ENCODE peak calls at places on chromosomes 3 and 15, in eight cellular contexts. One of them, this sample, is unnamed.

GRCh38 chr3:123929325-123929724 is 31.7 kb downstream of the CCDC14 start:
- DNase-seq in smooth muscle cell of the brain vasculature: no peak
- DNase-seq in activated T-helper 1 cell treated with anti-CD3 and anti-CD28 coated beads, Interleukin-2, amount 50 U/mL, for 16 hours: no peak
- DNase-seq in Caki2: no peak
- DNase-seq in thoracic aorta: no peak
- DNase-seq in A673: no peak
- DNase-seq in activated naive CD8-positive, alpha-beta T cell treated with anti-CD3 and anti-CD28 coated beads, Interleukin-2, amount 10 ng/mL, durations not matched to agents 7 days and 5 days: no peak
- DNase-seq in fibroblast of the conjunctiva: no peak
- DNase-seq in this sample: no peak

GRCh38 chr15:42273900-42274692 is 863 bp upstream of the TMEM87A start:
- DNase-seq in smooth muscle cell of the brain vasculature: peak; percentile 17
- DNase-seq in activated T-helper 1 cell treated with anti-CD3 and anti-CD28 coated beads, Interleukin-2, amount 50 U/mL, for 16 hours: peak; percentile 40
- DNase-seq in Caki2: peak; percentile 53
- DNase-seq in thoracic aorta: peak; percentile 48
- DNase-seq in A673: peak; percentile 61
- DNase-seq in activated naive CD8-positive, alpha-beta T cell treated with anti-CD3 and anti-CD28 coated beads, Interleukin-2, amount 10 ng/mL, durations not matched to agents 7 days and 5 days: peak; percentile 68
- DNase-seq in fibroblast of the conjunctiva: peak; percentile 29
- DNase-seq in this sample: no peak

GRCh38 chr15:68205949-68206539 is 912 bp upstream of the CALML4 start:
- DNase-seq in smooth muscle cell of the brain vasculature: no peak
- DNase-seq in activated T-helper 1 cell treated with anti-CD3 and anti-CD28 coated beads, Interleukin-2, amount 50 U/mL, for 16 hours: no peak
- DNase-seq in Caki2: no peak
- DNase-seq in thoracic aorta: no peak
- DNase-seq in A673: no peak
- DNase-seq in activated naive CD8-positive, alpha-beta T cell treated with anti-CD3 and anti-CD28 coated beads, Interleukin-2, amount 10 ng/mL, durations not matched to agents 7 days and 5 days: no peak
- DNase-seq in fibroblast of the conjunctiva: no peak
- DNase-seq in this sample: no peak

GRCh38 chr15:96213896-96214295 is 116.6 kb upstream of the NR2F2 start:
- DNase-seq in smooth muscle cell of the brain vasculature: no peak
- DNase-seq in activated T-helper 1 cell treated with anti-CD3 and anti-CD28 coated beads, Interleukin-2, amount 50 U/mL, for 16 hours: no peak
- DNase-seq in Caki2: no peak
- DNase-seq in thoracic aorta: no peak
- DNase-seq in A673: no peak
- DNase-seq in activated naive CD8-positive, alpha-beta T cell treated with anti-CD3 and anti-CD28 coated beads, Interleukin-2, amount 10 ng/mL, durations not matched to agents 7 days and 5 days: no peak
- DNase-seq in fibroblast of the conjunctiva: no peak
- DNase-seq in this sample: no peak

GRCh38 chr3:81947359-81947758 is 185.9 kb upstream of the GBE1 start:
- DNase-seq in smooth muscle cell of the brain vasculature: no peak
- DNase-seq in activated T-helper 1 cell treated with anti-CD3 and anti-CD28 coated beads, Interleukin-2, amount 50 U/mL, for 16 hours: no peak
- DNase-seq in Caki2: peak; percentile 13
- DNase-seq in thoracic aorta: no peak
- DNase-seq in A673: no peak
- DNase-seq in activated naive CD8-positive, alpha-beta T cell treated with anti-CD3 and anti-CD28 coated beads, Interleukin-2, amount 10 ng/mL, durations not matched to agents 7 days and 5 days: no peak
- DNase-seq in fibroblast of the conjunctiva: no peak
- DNase-seq in this sample: no peak

GRCh38 chr3:192275741-192276355 is 451.5 kb downstream of the FGF12 start:
- DNase-seq in smooth muscle cell of the brain vasculature: no peak
- DNase-seq in activated T-helper 1 cell treated with anti-CD3 and anti-CD28 coated beads, Interleukin-2, amount 50 U/mL, for 16 hours: no peak
- DNase-seq in Caki2: no peak
- DNase-seq in thoracic aorta: no peak
- DNase-seq in A673: no peak
- DNase-seq in activated naive CD8-positive, alpha-beta T cell treated with anti-CD3 and anti-CD28 coated beads, Interleukin-2, amount 10 ng/mL, durations not matched to agents 7 days and 5 days: no peak
- DNase-seq in fibroblast of the conjunctiva: no peak
- DNase-seq in this sample: no peak

GRCh38 chr15:58453931-58454793 is 22.4 kb downstream of the LIPC start:
- DNase-seq in smooth muscle cell of the brain vasculature: no peak
- DNase-seq in activated T-helper 1 cell treated with anti-CD3 and anti-CD28 coated beads, Interleukin-2, amount 50 U/mL, for 16 hours: no peak
- DNase-seq in Caki2: no peak
- DNase-seq in thoracic aorta: no peak
- DNase-seq in A673: no peak
- DNase-seq in activated naive CD8-positive, alpha-beta T cell treated with anti-CD3 and anti-CD28 coated beads, Interleukin-2, amount 10 ng/mL, durations not matched to agents 7 days and 5 days: no peak
- DNase-seq in fibroblast of the conjunctiva: no peak
- DNase-seq in this sample: no peak

GRCh38 chr3:157127268-157127667 is 32.7 kb downstream of the CCNL1 start:
- DNase-seq in smooth muscle cell of the brain vasculature: no peak
- DNase-seq in activated T-helper 1 cell treated with anti-CD3 and anti-CD28 coated beads, Interleukin-2, amount 50 U/mL, for 16 hours: no peak
- DNase-seq in Caki2: no peak
- DNase-seq in thoracic aorta: no peak
- DNase-seq in A673: no peak
- DNase-seq in activated naive CD8-positive, alpha-beta T cell treated with anti-CD3 and anti-CD28 coated beads, Interleukin-2, amount 10 ng/mL, durations not matched to agents 7 days and 5 days: no peak
- DNase-seq in fibroblast of the conjunctiva: no peak
- DNase-seq in this sample: no peak

GRCh38 chr3:197031315-197032285 is 2.0 kb upstream of the MELTF start:
- DNase-seq in smooth muscle cell of the brain vasculature: peak; percentile 32
- DNase-seq in activated T-helper 1 cell treated with anti-CD3 and anti-CD28 coated beads, Interleukin-2, amount 50 U/mL, for 16 hours: no peak
- DNase-seq in Caki2: peak; percentile 98
- DNase-seq in thoracic aorta: peak; percentile 71
- DNase-seq in A673: peak; percentile 91
- DNase-seq in activated naive CD8-positive, alpha-beta T cell treated with anti-CD3 and anti-CD28 coated beads, Interleukin-2, amount 10 ng/mL, durations not matched to agents 7 days and 5 days: no peak
- DNase-seq in fibroblast of the conjunctiva: peak; percentile 96
- DNase-seq in this sample: peak; percentile 77

GRCh38 chr3:127448161-127448561 is 142.4 kb downstream of the TPRA1 start:
- DNase-seq in smooth muscle cell of the brain vasculature: no peak
- DNase-seq in activated T-helper 1 cell treated with anti-CD3 and anti-CD28 coated beads, Interleukin-2, amount 50 U/mL, for 16 hours: no peak
- DNase-seq in Caki2: no peak
- DNase-seq in thoracic aorta: no peak
- DNase-seq in A673: peak; percentile 44
- DNase-seq in activated naive CD8-positive, alpha-beta T cell treated with anti-CD3 and anti-CD28 coated beads, Interleukin-2, amount 10 ng/mL, durations not matched to agents 7 days and 5 days: peak; percentile 2
- DNase-seq in fibroblast of the conjunctiva: peak; percentile 8
- DNase-seq in this sample: no peak

GRCh38 chr3:183149915-183150825 is 12.4 kb downstream of the LAMP3 start:
- DNase-seq in smooth muscle cell of the brain vasculature: no peak
- DNase-seq in activated T-helper 1 cell treated with anti-CD3 and anti-CD28 coated beads, Interleukin-2, amount 50 U/mL, for 16 hours: no peak
- DNase-seq in Caki2: no peak
- DNase-seq in thoracic aorta: no peak
- DNase-seq in A673: peak; percentile 11
- DNase-seq in activated naive CD8-positive, alpha-beta T cell treated with anti-CD3 and anti-CD28 coated beads, Interleukin-2, amount 10 ng/mL, durations not matched to agents 7 days and 5 days: no peak
- DNase-seq in fibroblast of the conjunctiva: no peak
- DNase-seq in this sample: no peak

GRCh38 chr3:45923755-45924154 is 19.5 kb upstream of the CXCR6 start:
- DNase-seq in smooth muscle cell of the brain vasculature: no peak
- DNase-seq in activated T-helper 1 cell treated with anti-CD3 and anti-CD28 coated beads, Interleukin-2, amount 50 U/mL, for 16 hours: no peak
- DNase-seq in Caki2: peak; percentile 25
- DNase-seq in thoracic aorta: no peak
- DNase-seq in A673: no peak
- DNase-seq in activated naive CD8-positive, alpha-beta T cell treated with anti-CD3 and anti-CD28 coated beads, Interleukin-2, amount 10 ng/mL, durations not matched to agents 7 days and 5 days: no peak
- DNase-seq in fibroblast of the conjunctiva: no peak
- DNase-seq in this sample: no peak

GRCh38 chr3:68060186-68060585 is 405.8 kb upstream of the SUCLG2 start:
- DNase-seq in smooth muscle cell of the brain vasculature: no peak
- DNase-seq in activated T-helper 1 cell treated with anti-CD3 and anti-CD28 coated beads, Interleukin-2, amount 50 U/mL, for 16 hours: no peak
- DNase-seq in Caki2: peak; percentile 28
- DNase-seq in thoracic aorta: no peak
- DNase-seq in A673: no peak
- DNase-seq in activated naive CD8-positive, alpha-beta T cell treated with anti-CD3 and anti-CD28 coated beads, Interleukin-2, amount 10 ng/mL, durations not matched to agents 7 days and 5 days: no peak
- DNase-seq in fibroblast of the conjunctiva: no peak
- DNase-seq in this sample: no peak

GRCh38 chr3:187027531-187027936 is 97.2 kb downstream of the ST6GAL1 start:
- DNase-seq in smooth muscle cell of the brain vasculature: no peak
- DNase-seq in activated T-helper 1 cell treated with anti-CD3 and anti-CD28 coated beads, Interleukin-2, amount 50 U/mL, for 16 hours: peak; percentile 31
- DNase-seq in Caki2: no peak
- DNase-seq in thoracic aorta: no peak
- DNase-seq in A673: no peak
- DNase-seq in activated naive CD8-positive, alpha-beta T cell treated with anti-CD3 and anti-CD28 coated beads, Interleukin-2, amount 10 ng/mL, durations not matched to agents 7 days and 5 days: peak; percentile 62
- DNase-seq in fibroblast of the conjunctiva: no peak
- DNase-seq in this sample: no peak

GRCh38 chr3:53464424-53464823 is 30.0 kb upstream of the CACNA1D start:
- DNase-seq in smooth muscle cell of the brain vasculature: no peak
- DNase-seq in activated T-helper 1 cell treated with anti-CD3 and anti-CD28 coated beads, Interleukin-2, amount 50 U/mL, for 16 hours: no peak
- DNase-seq in Caki2: peak; percentile 65
- DNase-seq in thoracic aorta: no peak
- DNase-seq in A673: no peak
- DNase-seq in activated naive CD8-positive, alpha-beta T cell treated with anti-CD3 and anti-CD28 coated beads, Interleukin-2, amount 10 ng/mL, durations not matched to agents 7 days and 5 days: no peak
- DNase-seq in fibroblast of the conjunctiva: no peak
- DNase-seq in this sample: no peak

GRCh38 chr3:24303057-24303754 is 191.4 kb downstream of the THRB start:
- DNase-seq in smooth muscle cell of the brain vasculature: no peak
- DNase-seq in activated T-helper 1 cell treated with anti-CD3 and anti-CD28 coated beads, Interleukin-2, amount 50 U/mL, for 16 hours: no peak
- DNase-seq in Caki2: no peak
- DNase-seq in thoracic aorta: no peak
- DNase-seq in A673: no peak
- DNase-seq in activated naive CD8-positive, alpha-beta T cell treated with anti-CD3 and anti-CD28 coated beads, Interleukin-2, amount 10 ng/mL, durations not matched to agents 7 days and 5 days: no peak
- DNase-seq in fibroblast of the conjunctiva: no peak
- DNase-seq in this sample: no peak

GRCh38 chr15:91522609-91523332 is 330.7 kb upstream of the SLCO3A1 start:
- DNase-seq in smooth muscle cell of the brain vasculature: no peak
- DNase-seq in activated T-helper 1 cell treated with anti-CD3 and anti-CD28 coated beads, Interleukin-2, amount 50 U/mL, for 16 hours: no peak
- DNase-seq in Caki2: peak; percentile 23
- DNase-seq in thoracic aorta: no peak
- DNase-seq in A673: peak; percentile 51
- DNase-seq in activated naive CD8-positive, alpha-beta T cell treated with anti-CD3 and anti-CD28 coated beads, Interleukin-2, amount 10 ng/mL, durations not matched to agents 7 days and 5 days: peak; percentile 36
- DNase-seq in fibroblast of the conjunctiva: no peak
- DNase-seq in this sample: peak; percentile 23

GRCh38 chr3:16509721-16510619 is 3.5 kb downstream of the RFTN1 start:
- DNase-seq in smooth muscle cell of the brain vasculature: no peak
- DNase-seq in activated T-helper 1 cell treated with anti-CD3 and anti-CD28 coated beads, Interleukin-2, amount 50 U/mL, for 16 hours: no peak
- DNase-seq in Caki2: no peak
- DNase-seq in thoracic aorta: no peak
- DNase-seq in A673: no peak
- DNase-seq in activated naive CD8-positive, alpha-beta T cell treated with anti-CD3 and anti-CD28 coated beads, Interleukin-2, amount 10 ng/mL, durations not matched to agents 7 days and 5 days: no peak
- DNase-seq in fibroblast of the conjunctiva: no peak
- DNase-seq in this sample: no peak

GRCh38 chr3:154240235-154240634 is 84.1 kb downstream of the DHX36 start:
- DNase-seq in smooth muscle cell of the brain vasculature: no peak
- DNase-seq in activated T-helper 1 cell treated with anti-CD3 and anti-CD28 coated beads, Interleukin-2, amount 50 U/mL, for 16 hours: no peak
- DNase-seq in Caki2: no peak
- DNase-seq in thoracic aorta: no peak
- DNase-seq in A673: no peak
- DNase-seq in activated naive CD8-positive, alpha-beta T cell treated with anti-CD3 and anti-CD28 coated beads, Interleukin-2, amount 10 ng/mL, durations not matched to agents 7 days and 5 days: no peak
- DNase-seq in fibroblast of the conjunctiva: no peak
- DNase-seq in this sample: no peak

GRCh38 chr3:77065750-77066149 is 25.9 kb downstream of the ROBO2 start:
- DNase-seq in smooth muscle cell of the brain vasculature: no peak
- DNase-seq in activated T-helper 1 cell treated with anti-CD3 and anti-CD28 coated beads, Interleukin-2, amount 50 U/mL, for 16 hours: no peak
- DNase-seq in Caki2: no peak
- DNase-seq in thoracic aorta: no peak
- DNase-seq in A673: no peak
- DNase-seq in activated naive CD8-positive, alpha-beta T cell treated with anti-CD3 and anti-CD28 coated beads, Interleukin-2, amount 10 ng/mL, durations not matched to agents 7 days and 5 days: no peak
- DNase-seq in fibroblast of the conjunctiva: no peak
- DNase-seq in this sample: no peak

GRCh38 chr15:56964182-56964581 is 45.7 kb downstream of the TCF12 start:
- DNase-seq in smooth muscle cell of the brain vasculature: no peak
- DNase-seq in activated T-helper 1 cell treated with anti-CD3 and anti-CD28 coated beads, Interleukin-2, amount 50 U/mL, for 16 hours: no peak
- DNase-seq in Caki2: no peak
- DNase-seq in thoracic aorta: no peak
- DNase-seq in A673: peak; percentile 42
- DNase-seq in activated naive CD8-positive, alpha-beta T cell treated with anti-CD3 and anti-CD28 coated beads, Interleukin-2, amount 10 ng/mL, durations not matched to agents 7 days and 5 days: no peak
- DNase-seq in fibroblast of the conjunctiva: no peak
- DNase-seq in this sample: no peak

GRCh38 chr3:38133557-38134405 is 3.1 kb downstream of the ACAA1 start:
- DNase-seq in smooth muscle cell of the brain vasculature: no peak
- DNase-seq in activated T-helper 1 cell treated with anti-CD3 and anti-CD28 coated beads, Interleukin-2, amount 50 U/mL, for 16 hours: no peak
- DNase-seq in Caki2: no peak
- DNase-seq in thoracic aorta: no peak
- DNase-seq in A673: no peak
- DNase-seq in activated naive CD8-positive, alpha-beta T cell treated with anti-CD3 and anti-CD28 coated beads, Interleukin-2, amount 10 ng/mL, durations not matched to agents 7 days and 5 days: no peak
- DNase-seq in fibroblast of the conjunctiva: no peak
- DNase-seq in this sample: no peak

GRCh38 chr3:73610493-73610892 is 14.2 kb downstream of the PDZRN3 start:
- DNase-seq in smooth muscle cell of the brain vasculature: no peak
- DNase-seq in activated T-helper 1 cell treated with anti-CD3 and anti-CD28 coated beads, Interleukin-2, amount 50 U/mL, for 16 hours: no peak
- DNase-seq in Caki2: no peak
- DNase-seq in thoracic aorta: no peak
- DNase-seq in A673: no peak
- DNase-seq in activated naive CD8-positive, alpha-beta T cell treated with anti-CD3 and anti-CD28 coated beads, Interleukin-2, amount 10 ng/mL, durations not matched to agents 7 days and 5 days: no peak
- DNase-seq in fibroblast of the conjunctiva: no peak
- DNase-seq in this sample: no peak

GRCh38 chr3:185631508-185632206 is 45.6 kb downstream of the SENP2 start:
- DNase-seq in smooth muscle cell of the brain vasculature: no peak
- DNase-seq in activated T-helper 1 cell treated with anti-CD3 and anti-CD28 coated beads, Interleukin-2, amount 50 U/mL, for 16 hours: no peak
- DNase-seq in Caki2: no peak
- DNase-seq in thoracic aorta: no peak
- DNase-seq in A673: peak; percentile 16
- DNase-seq in activated naive CD8-positive, alpha-beta T cell treated with anti-CD3 and anti-CD28 coated beads, Interleukin-2, amount 10 ng/mL, durations not matched to agents 7 days and 5 days: no peak
- DNase-seq in fibroblast of the conjunctiva: no peak
- DNase-seq in this sample: no peak

GRCh38 chr3:127867986-127868385 is 45.7 kb upstream of the MGLL start:
- DNase-seq in smooth muscle cell of the brain vasculature: no peak
- DNase-seq in activated T-helper 1 cell treated with anti-CD3 and anti-CD28 coated beads, Interleukin-2, amount 50 U/mL, for 16 hours: no peak
- DNase-seq in Caki2: no peak
- DNase-seq in thoracic aorta: no peak
- DNase-seq in A673: no peak
- DNase-seq in activated naive CD8-positive, alpha-beta T cell treated with anti-CD3 and anti-CD28 coated beads, Interleukin-2, amount 10 ng/mL, durations not matched to agents 7 days and 5 days: no peak
- DNase-seq in fibroblast of the conjunctiva: no peak
- DNase-seq in this sample: no peak

GRCh38 chr3:39447637-39448483 is 19.6 kb upstream of the MOBP start:
- DNase-seq in smooth muscle cell of the brain vasculature: peak; percentile 65
- DNase-seq in activated T-helper 1 cell treated with anti-CD3 and anti-CD28 coated beads, Interleukin-2, amount 50 U/mL, for 16 hours: peak; percentile 11
- DNase-seq in Caki2: peak; percentile 38
- DNase-seq in thoracic aorta: peak; percentile 53
- DNase-seq in A673: peak; percentile 75
- DNase-seq in activated naive CD8-positive, alpha-beta T cell treated with anti-CD3 and anti-CD28 coated beads, Interleukin-2, amount 10 ng/mL, durations not matched to agents 7 days and 5 days: peak; percentile 39
- DNase-seq in fibroblast of the conjunctiva: peak; percentile 75
- DNase-seq in this sample: peak; percentile 72

GRCh38 chr3:12906916-12907290 is 65.5 kb upstream of the RPL32 start:
- DNase-seq in smooth muscle cell of the brain vasculature: no peak
- DNase-seq in activated T-helper 1 cell treated with anti-CD3 and anti-CD28 coated beads, Interleukin-2, amount 50 U/mL, for 16 hours: no peak
- DNase-seq in Caki2: no peak
- DNase-seq in thoracic aorta: no peak
- DNase-seq in A673: no peak
- DNase-seq in activated naive CD8-positive, alpha-beta T cell treated with anti-CD3 and anti-CD28 coated beads, Interleukin-2, amount 10 ng/mL, durations not matched to agents 7 days and 5 days: no peak
- DNase-seq in fibroblast of the conjunctiva: no peak
- DNase-seq in this sample: no peak

GRCh38 chr3:168671091-168671490 is 575.4 kb upstream of the GOLIM4 start:
- DNase-seq in smooth muscle cell of the brain vasculature: no peak
- DNase-seq in activated T-helper 1 cell treated with anti-CD3 and anti-CD28 coated beads, Interleukin-2, amount 50 U/mL, for 16 hours: no peak
- DNase-seq in Caki2: no peak
- DNase-seq in thoracic aorta: no peak
- DNase-seq in A673: peak; percentile 21
- DNase-seq in activated naive CD8-positive, alpha-beta T cell treated with anti-CD3 and anti-CD28 coated beads, Interleukin-2, amount 10 ng/mL, durations not matched to agents 7 days and 5 days: no peak
- DNase-seq in fibroblast of the conjunctiva: no peak
- DNase-seq in this sample: no peak

GRCh38 chr3:54243262-54243931 is 121.0 kb downstream of the CACNA2D3 start:
- DNase-seq in smooth muscle cell of the brain vasculature: no peak
- DNase-seq in activated T-helper 1 cell treated with anti-CD3 and anti-CD28 coated beads, Interleukin-2, amount 50 U/mL, for 16 hours: no peak
- DNase-seq in Caki2: no peak
- DNase-seq in thoracic aorta: no peak
- DNase-seq in A673: peak; percentile 27
- DNase-seq in activated naive CD8-positive, alpha-beta T cell treated with anti-CD3 and anti-CD28 coated beads, Interleukin-2, amount 10 ng/mL, durations not matched to agents 7 days and 5 days: no peak
- DNase-seq in fibroblast of the conjunctiva: no peak
- DNase-seq in this sample: no peak

GRCh38 chr3:126542340-126543241 is 16.1 kb downstream of the C3orf22 start:
- DNase-seq in smooth muscle cell of the brain vasculature: no peak
- DNase-seq in activated T-helper 1 cell treated with anti-CD3 and anti-CD28 coated beads, Interleukin-2, amount 50 U/mL, for 16 hours: no peak
- DNase-seq in Caki2: no peak
- DNase-seq in thoracic aorta: no peak
- DNase-seq in A673: no peak
- DNase-seq in activated naive CD8-positive, alpha-beta T cell treated with anti-CD3 and anti-CD28 coated beads, Interleukin-2, amount 10 ng/mL, durations not matched to agents 7 days and 5 days: peak; percentile 18
- DNase-seq in fibroblast of the conjunctiva: no peak
- DNase-seq in this sample: no peak

GRCh38 chr3:38834717-38835116 is 18.7 kb upstream of the SCN10A start:
- DNase-seq in smooth muscle cell of the brain vasculature: no peak
- DNase-seq in activated T-helper 1 cell treated with anti-CD3 and anti-CD28 coated beads, Interleukin-2, amount 50 U/mL, for 16 hours: no peak
- DNase-seq in Caki2: no peak
- DNase-seq in thoracic aorta: no peak
- DNase-seq in A673: no peak
- DNase-seq in activated naive CD8-positive, alpha-beta T cell treated with anti-CD3 and anti-CD28 coated beads, Interleukin-2, amount 10 ng/mL, durations not matched to agents 7 days and 5 days: no peak
- DNase-seq in fibroblast of the conjunctiva: no peak
- DNase-seq in this sample: no peak